ENCODE peak calls at places on chromosomes 3 and 15, in six cellular contexts. A is CD8-positive, alpha-beta T cell; N is glutamatergic neuron; E is omental fat pad; X is neural progenitor cell; U is tibial nerve. Y is an unnamed sample.

GRCh38 chr3:93989241-93989640 is 9.3 kb downstream of the ARL13B start:
- DNase-seq in U (no peak), E (no peak), X (no peak), A (no peak), N (no peak), Y (no peak)

GRCh38 chr3:59600631-59601030 is 550.8 kb upstream of the CFAP20DC start:
- DNase-seq in X (no peak), N (no peak), A (no peak), U (no peak), E (no peak), Y (no peak)

GRCh38 chr3:160860346-160860745 is 104.3 kb downstream of the PPM1L start:
- DNase-seq in X (no peak), N (no peak), U (no peak), A (no peak), E (no peak), Y (no peak)

GRCh38 chr3:42729404-42730145 is 27.0 kb upstream of the HHATL start:
- DNase-seq in X (no peak), U (no peak), A (no peak), N (no peak), E (no peak), Y (no peak)

GRCh38 chr3:123720638-123721037 is 135.8 kb upstream of the HACD2 start:
- DNase-seq in E (no peak), X (no peak), U (no peak), N (no peak), A (no peak), Y (no peak)

GRCh38 chr15:98506711-98507110 is 141.6 kb upstream of the IGF1R start:
- DNase-seq in E (no peak), U (no peak), X (no peak), A (no peak), N (no peak), Y (no peak)

GRCh38 chr3:16496408-16497222 is 16.9 kb downstream of the RFTN1 start:
- DNase-seq in E (no peak), X (no peak), A (no peak), N (no peak), U (no peak), Y (no peak)

GRCh38 chr3:133387341-133387740 is 12.5 kb upstream of the BFSP2 start:
- DNase-seq in U (no peak), A (no peak), X (no peak), N (no peak), E (no peak), Y (no peak)

GRCh38 chr15:73176579-73176978 is 124.3 kb downstream of the NEO1 start:
- DNase-seq in A (no peak), E (no peak), X (no peak), N (no peak), U (no peak), Y (no peak)

GRCh38 chr3:9749663-9750555 is at the start of gene OGG1:
- DNase-seq in U (peak; percentile 96), X (peak; percentile 98), N (peak; percentile 96), E (peak; percentile 92), A (peak; percentile 97), Y (peak; percentile 89)
- TF ChIP-seq CTCF in U (no peak), X (peak; percentile 3), N (no peak), E (no peak), A (no peak), Y (no peak)

DNA sequence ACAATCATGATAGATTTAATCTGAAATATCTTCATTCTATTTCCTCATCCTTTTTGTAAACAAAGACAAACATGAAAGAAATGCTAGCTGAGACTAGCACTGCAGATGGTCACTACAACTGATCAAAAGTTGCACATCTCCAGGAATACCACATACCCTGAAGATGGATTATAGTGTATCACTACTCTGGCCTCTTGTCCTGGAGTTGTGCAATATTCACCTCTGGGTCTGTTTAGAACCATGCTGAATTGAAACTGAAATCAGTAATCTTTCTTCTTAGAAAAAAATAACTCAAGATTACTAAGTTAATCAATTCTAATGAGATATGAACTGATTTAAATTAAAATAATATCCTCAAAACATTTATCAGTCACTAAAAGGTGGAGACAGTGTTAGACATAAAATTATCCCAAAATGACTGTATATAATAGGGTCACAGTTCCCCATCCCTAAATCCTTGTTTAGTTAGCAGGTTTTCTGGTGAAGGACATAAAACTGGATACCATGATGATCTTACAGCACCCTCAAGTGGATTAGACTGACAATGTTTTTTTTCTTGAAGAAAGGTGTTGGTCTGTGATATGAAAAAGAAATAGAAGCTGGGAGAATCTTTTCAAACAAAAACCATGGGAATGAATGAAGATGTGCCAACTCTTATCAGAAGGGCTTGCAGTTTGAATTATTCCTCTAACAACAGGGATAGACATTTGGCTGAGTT is 7.2 kb upstream of the TTC14 start:
- DNase-seq in A (no peak), U (no peak), X (peak; percentile 53), N (no peak), E (no peak), Y (no peak)
- TF ChIP-seq CTCF in A (no peak), U (no peak), X (peak; percentile 74), N (peak; percentile 17), E (no peak), Y (no peak)

DNA sequence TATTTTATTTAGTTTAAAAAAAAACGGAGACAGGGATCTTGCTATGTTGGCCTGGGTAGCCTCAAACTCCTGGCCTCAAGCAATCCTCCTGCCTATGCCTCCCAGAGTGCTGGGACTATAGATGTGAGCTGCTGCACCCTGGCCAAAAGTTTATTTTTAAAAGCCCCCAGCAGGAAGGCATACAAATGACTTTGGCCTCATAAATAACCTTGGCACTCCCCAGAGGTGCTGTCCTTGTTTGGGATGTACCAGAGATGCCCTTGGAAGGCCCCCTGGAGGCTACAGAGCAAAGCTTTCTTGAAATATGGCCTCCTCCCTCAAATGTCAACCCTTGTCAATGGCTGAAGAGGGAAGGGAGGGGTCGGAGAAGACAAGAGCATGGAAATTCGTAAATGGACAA is 14.0 kb upstream of the RTP3 start:
- DNase-seq in U (no peak), X (no peak), A (no peak), E (no peak), N (no peak), Y (no peak)
- TF ChIP-seq CTCF in U (no peak), X (no peak), A (no peak), E (no peak), N (no peak), Y (no peak)

GRCh38 chr15:33701304-33701696 is 267.0 kb upstream of the CHRM5 start:
- DNase-seq in N (no peak), U (no peak), E (no peak), A (no peak), X (no peak), Y (no peak)

GRCh38 chr15:33700695-33701303 is 267.5 kb upstream of the CHRM5 start:
- DNase-seq in N (peak; percentile 83), E (no peak), X (peak; percentile 82), U (peak; percentile 83), A (peak; percentile 41), Y (peak; percentile 33)

GRCh38 chr15:33699145-33699544 is 269.2 kb upstream of the CHRM5 start:
- DNase-seq in U (no peak), N (no peak), E (no peak), X (no peak), A (no peak), Y (no peak)

GRCh38 chr15:33698128-33698527 is 270.2 kb upstream of the CHRM5 start:
- DNase-seq in X (peak; percentile 12), A (no peak), N (no peak), E (no peak), U (no peak), Y (no peak)

GRCh38 chr15:33699691-33700447 is 268.4 kb upstream of the CHRM5 start:
- DNase-seq in U (no peak), A (no peak), E (no peak), N (no peak), X (peak; percentile 34), Y (no peak)
- TF ChIP-seq CTCF in U (no peak), A (no peak), E (no peak), N (peak; percentile 44), X (peak; percentile 52), Y (no peak)

GRCh38 chr15:69213786-69214185 is 53.4 kb downstream of the GLCE start:
- DNase-seq in N (no peak), E (no peak), U (no peak), X (no peak), A (no peak), Y (no peak)
- TF ChIP-seq CTCF in N (peak; percentile 44), E (no peak), U (no peak), X (peak; percentile 33), A (no peak), Y (no peak)

GRCh38 chr3:177813322-177813721 is 616.0 kb upstream of the TBL1XR1 start:
- DNase-seq in A (no peak), U (peak; percentile 67), N (no peak), X (no peak), E (no peak), Y (no peak)
- TF ChIP-seq CTCF in A (no peak), U (no peak), N (no peak), X (no peak), E (no peak), Y (no peak)

GRCh38 chr15:85114886-85115285 is 133.2 kb downstream of the PDE8A start:
- DNase-seq in U (no peak), A (no peak), E (no peak), X (no peak), N (no peak), Y (no peak)

GRCh38 chr15:85109333-85109732 is 127.7 kb downstream of the PDE8A start:
- DNase-seq in X (no peak), A (no peak), N (no peak), E (no peak), U (no peak), Y (no peak)

GRCh38 chr15:85116066-85116465 is 134.4 kb downstream of the PDE8A start:
- DNase-seq in N (no peak), X (no peak), U (no peak), E (no peak), A (no peak), Y (no peak)

GRCh38 chr15:85116494-85116893 is 134.8 kb downstream of the PDE8A start:
- DNase-seq in A (no peak), X (no peak), N (no peak), U (no peak), E (no peak), Y (no peak)

DNA sequence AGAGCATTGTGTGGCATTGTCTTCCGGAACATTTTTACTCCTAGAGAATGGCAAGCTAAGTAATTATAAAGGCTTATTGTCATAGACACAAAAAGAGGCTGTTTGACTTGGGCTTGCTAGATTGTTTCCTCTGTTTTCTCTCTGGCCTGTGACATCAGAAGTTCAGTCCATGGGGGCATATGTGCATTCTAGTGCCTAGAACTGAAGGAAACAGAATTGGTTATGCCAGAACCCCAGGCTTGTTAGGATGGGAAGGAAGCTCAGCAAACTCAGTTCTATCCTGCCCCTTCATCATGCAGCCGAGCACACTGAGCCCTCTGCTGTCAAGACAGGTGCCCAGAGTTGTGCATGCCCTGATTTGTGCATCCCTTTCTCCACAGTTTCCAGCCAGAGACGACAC is 131.3 kb downstream of the PDE8A start:
- DNase-seq in N (no peak), X (no peak), U (no peak), E (no peak), A (no peak), Y (no peak)
- TF ChIP-seq CTCF in N (no peak), X (no peak), U (no peak), E (no peak), A (no peak), Y (no peak)